ENCODE peak calls at places on chromosomes 12 and 14, in eight cellular contexts. L, Q, D, A, J, V, P and K are unnamed samples.

GRCh38 chr14:65103150-65103760 is 938 bp upstream of the MAX start:
- DNase-seq in L (no peak), Q (no peak), D (peak; percentile 13), A (no peak), J (peak; percentile 25), V (peak; percentile 20), P (peak; percentile 27), K (no peak)

GRCh38 chr14:32426028-32426427 is 96.9 kb downstream of the AKAP6 start:
- DNase-seq in L (no peak), Q (no peak), D (no peak), A (no peak), J (no peak), V (no peak), P (no peak), K (no peak)

GRCh38 chr12:14905269-14906004 is 19.8 kb upstream of the MGP start:
- DNase-seq in L (no peak), Q (no peak), D (peak; percentile 55), A (no peak), J (no peak), V (no peak), P (no peak), K (no peak)

GRCh38 chr14:31692376-31692781 is 131.2 kb downstream of the NUBPL start:
- DNase-seq in L (no peak), Q (no peak), D (no peak), A (no peak), J (peak; percentile 9), V (no peak), P (peak; percentile 5), K (no peak)

GRCh38 chr12:106885026-106885425 is 70.7 kb upstream of the TMEM263 start:
- DNase-seq in L (no peak), Q (no peak), D (no peak), A (no peak), J (no peak), V (no peak), P (no peak), K (no peak)

GRCh38 chr14:21136024-21136423 is 19.8 kb downstream of the OR5AU1 start:
- DNase-seq in L (no peak), Q (no peak), D (peak; percentile 13), A (no peak), J (peak; percentile 26), V (peak; percentile 14), P (peak; percentile 12), K (no peak)

GRCh38 chr12:28296287-28296686 is 106.0 kb downstream of the CCDC91 start:
- DNase-seq in L (no peak), Q (no peak), D (no peak), A (no peak), J (no peak), V (no peak), P (no peak), K (no peak)

GRCh38 chr14:94010625-94011024 is 13.5 kb downstream of the CCDC197 start:
- DNase-seq in L (no peak), Q (no peak), D (no peak), A (no peak), J (no peak), V (no peak), P (no peak), K (no peak)

GRCh38 chr12:131865196-131865875 is 29.1 kb upstream of the ULK1 start:
- DNase-seq in L (no peak), Q (no peak), D (peak; percentile 39), A (no peak), J (peak; percentile 52), V (peak; percentile 73), P (peak; percentile 30), K (no peak)

GRCh38 chr14:25121342-25122129 is 71.6 kb upstream of the STXBP6 start:
- DNase-seq in L (no peak), Q (no peak), D (peak; percentile 21), A (no peak), J (peak; percentile 80), V (no peak), P (peak; percentile 92), K (no peak)

GRCh38 chr14:80638620-80639215 is 302.8 kb downstream of the CEP128 start:
- DNase-seq in L (no peak), Q (no peak), D (peak; percentile 84), A (no peak), J (peak; percentile 51), V (peak; percentile 30), P (peak; percentile 85), K (no peak)

GRCh38 chr14:71190691-71191090 is 283.4 kb downstream of the PCNX1 start:
- DNase-seq in L (no peak), Q (no peak), D (no peak), A (no peak), J (no peak), V (no peak), P (no peak), K (no peak)

GRCh38 chr12:70243510-70244331 is 488 bp downstream of the CNOT2 start:
- DNase-seq in L (peak; percentile 50), Q (peak; percentile 84), D (peak; percentile 33), A (peak; percentile 69), J (peak; percentile 77), V (peak; percentile 60), P (peak; percentile 61), K (peak; percentile 55)

GRCh38 chr14:69375182-69375581 is 22.9 kb downstream of the ERH start:
- DNase-seq in L (no peak), Q (no peak), D (no peak), A (no peak), J (no peak), V (no peak), P (no peak), K (no peak)

GRCh38 chr14:20757963-20758362 is 10.2 kb upstream of the EDDM3B start:
- DNase-seq in L (no peak), Q (no peak), D (no peak), A (no peak), J (no peak), V (no peak), P (no peak), K (no peak)

GRCh38 chr14:91872011-91872476 is 4.7 kb upstream of the TC2N start:
- DNase-seq in L (no peak), Q (no peak), D (peak; percentile 27), A (peak; percentile 43), J (peak; percentile 17), V (no peak), P (no peak), K (no peak)

GRCh38 chr14:90698379-90698869 is 117.8 kb downstream of the TTC7B start:
- DNase-seq in L (no peak), Q (no peak), D (no peak), A (no peak), J (peak; percentile 64), V (no peak), P (peak; percentile 58), K (no peak)

GRCh38 chr12:109951751-109952150 is 44.4 kb downstream of the GIT2 start:
- DNase-seq in L (no peak), Q (no peak), D (peak; percentile 66), A (no peak), J (peak; percentile 32), V (no peak), P (peak; percentile 98), K (no peak)

GRCh38 chr14:92922883-92923743 is at the start of gene CHGA:
- DNase-seq in L (peak; percentile 24), Q (no peak), D (no peak), A (peak; percentile 51), J (peak; percentile 44), V (peak; percentile 29), P (peak; percentile 20), K (no peak)

GRCh38 chr12:115400011-115400410 is 716.0 kb upstream of the TBX3 start:
- DNase-seq in L (no peak), Q (no peak), D (no peak), A (no peak), J (no peak), V (no peak), P (no peak), K (no peak)

GRCh38 chr14:97930191-97930590 is 1133.0 kb downstream of the VRK1 start:
- DNase-seq in L (no peak), Q (no peak), D (no peak), A (no peak), J (no peak), V (no peak), P (no peak), K (no peak)

GRCh38 chr14:93741556-93742210 is 46.6 kb downstream of the PRIMA1 start:
- DNase-seq in L (no peak), Q (no peak), D (no peak), A (no peak), J (no peak), V (no peak), P (no peak), K (no peak)